ENCODE peak calls at places on chromosomes 16 and 17, in four cellular contexts. G, Z, P and H are unnamed samples.

GRCh38 chr17:48574523-48575065 is 3.6 kb downstream of the HOXB4 start:
- DNase-seq in G (no peak), Z (no peak), P (no peak), H (no peak)

GRCh38 chr17:54891176-54891821 is 9.4 kb upstream of the TOM1L1 start:
- DNase-seq in G (peak; percentile 85), Z (peak; percentile 64), P (peak; percentile 89), H (no peak)

GRCh38 chr16:28067604-28068382 is 4.3 kb upstream of the GSG1L start:
- DNase-seq in G (no peak), Z (no peak), P (no peak), H (no peak)

GRCh38 chr17:74485012-74485743 is 18.7 kb downstream of the CD300A start:
- DNase-seq in G (no peak), Z (no peak), P (peak; percentile 29), H (no peak)

GRCh38 chr17:1386265-1386664 is 13.8 kb downstream of the YWHAE start:
- DNase-seq in G (no peak), Z (no peak), P (no peak), H (no peak)

GRCh38 chr17:81923302-81924260 is 4.0 kb downstream of the MAFG start:
- DNase-seq in G (no peak), Z (no peak), P (peak; percentile 75), H (peak; percentile 85)

GRCh38 chr17:80586464-80587228 is 42.0 kb downstream of the RPTOR start:
- DNase-seq in G (no peak), Z (peak; percentile 82), P (no peak), H (no peak)

GRCh38 chr16:68823401-68823800 is 19.9 kb upstream of the TANGO6 start:
- DNase-seq in G (peak; percentile 85), Z (no peak), P (no peak), H (no peak)

GRCh38 chr17:7538891-7539290 is 10.0 kb upstream of the TNFSF12 start:
- DNase-seq in G (no peak), Z (no peak), P (no peak), H (no peak)

GRCh38 chr17:48611681-48612455 is 1.1 kb upstream of the HOXB7 start:
- DNase-seq in G (no peak), Z (no peak), P (peak; percentile 99), H (no peak)

GRCh38 chr16:81678326-81679095 is 100.6 kb upstream of the PLCG2 start:
- DNase-seq in G (no peak), Z (no peak), P (no peak), H (no peak)

GRCh38 chr16:50154369-50154947 is 1.4 kb downstream of the TENT4B start:
- DNase-seq in G (no peak), Z (no peak), P (peak; percentile 34), H (no peak)

GRCh38 chr16:85028638-85029412 is 1.2 kb downstream of the KIAA0513 start:
- DNase-seq in G (no peak), Z (no peak), P (peak; percentile 29), H (no peak)

GRCh38 chr16:83969771-83970429 is 1.9 kb downstream of the NECAB2 start:
- DNase-seq in G (no peak), Z (no peak), P (no peak), H (no peak)

GRCh38 chr16:85511938-85512551 is 101.1 kb upstream of the GSE1 start:
- DNase-seq in G (no peak), Z (no peak), P (no peak), H (no peak)

GRCh38 chr16:69937465-69937951 is 13.6 kb upstream of the CLEC18A start:
- DNase-seq in G (no peak), Z (no peak), P (peak; percentile 34), H (no peak)

GRCh38 chr17:10276436-10276835 is 78.0 kb upstream of the GAS7 start:
- DNase-seq in G (no peak), Z (no peak), P (no peak), H (no peak)

GRCh38 chr16:66605177-66605999 is 884 bp downstream of the CMTM3 start:
- DNase-seq in G (peak; percentile 38), Z (no peak), P (peak; percentile 82), H (peak; percentile 84)

GRCh38 chr17:75619506-75620431 is 13.5 kb upstream of the SMIM5 start:
- DNase-seq in G (peak; percentile 61), Z (peak; percentile 4), P (peak; percentile 72), H (no peak)

GRCh38 chr17:60155815-60156214 is 6.0 kb downstream of the CA4 start:
- DNase-seq in G (no peak), Z (no peak), P (no peak), H (no peak)

GRCh38 chr17:64622931-64623654 is 39.0 kb downstream of the SMURF2 start:
- DNase-seq in G (peak; percentile 74), Z (no peak), P (no peak), H (no peak)

GRCh38 chr16:24372824-24373223 is 116.7 kb downstream of the CACNG3 start:
- DNase-seq in G (no peak), Z (no peak), P (no peak), H (no peak)

GRCh38 chr16:73323880-73324279 is 276.0 kb upstream of the ZFHX3 start:
- DNase-seq in G (no peak), Z (no peak), P (no peak), H (no peak)

GRCh38 chr17:31494259-31495048 is 103.0 kb downstream of the RAB11FIP4 start:
- DNase-seq in G (no peak), Z (no peak), P (no peak), H (no peak)